ENCODE peak calls at places on chromosomes 4 and X, in five cellular contexts. One of them, this sample, is unnamed.

GRCh38 chr4:104815593-104816156 is 321.0 kb upstream of the CXXC4 start:
- DNase-seq in GM23338: no peak
- DNase-seq in neural crest cell: no peak
- DNase-seq in RPMI8226: no peak
- DNase-seq in hepatic stellate cell: no peak
- DNase-seq in this sample: peak; percentile 70

GRCh38 chr4:80202190-80202711 is 4.9 kb downstream of the PRDM8 start:
- DNase-seq in neural crest cell: peak; percentile 77
- DNase-seq in GM23338: peak; percentile 81
- DNase-seq in hepatic stellate cell: peak; percentile 90
- DNase-seq in RPMI8226: peak; percentile 53
- DNase-seq in this sample: peak; percentile 66

GRCh38 chr4:102007959-102008425 is 217.5 kb downstream of the BANK1 start:
- DNase-seq in GM23338: no peak
- DNase-seq in neural crest cell: no peak
- DNase-seq in RPMI8226: no peak
- DNase-seq in hepatic stellate cell: no peak
- DNase-seq in this sample: no peak

GRCh38 chr4:3291411-3291968 is 1.3 kb upstream of the RGS12 start:
- DNase-seq in neural crest cell: no peak
- DNase-seq in hepatic stellate cell: no peak
- DNase-seq in GM23338: peak; percentile 70
- DNase-seq in RPMI8226: peak; percentile 20
- DNase-seq in this sample: peak; percentile 85

GRCh38 chr4:41660350-41660749 is 88.2 kb downstream of the PHOX2B start:
- DNase-seq in hepatic stellate cell: no peak
- DNase-seq in RPMI8226: no peak
- DNase-seq in GM23338: no peak
- DNase-seq in neural crest cell: no peak
- DNase-seq in this sample: no peak

GRCh38 chr4:7194251-7195137 is 2.2 kb downstream of the SORCS2 start:
- DNase-seq in RPMI8226: peak; percentile 55
- DNase-seq in neural crest cell: no peak
- DNase-seq in hepatic stellate cell: no peak
- DNase-seq in GM23338: no peak
- DNase-seq in this sample: peak; percentile 85

GRCh38 chrX:16586371-16587112 is 63.4 kb upstream of the S100G start:
- DNase-seq in neural crest cell: no peak
- DNase-seq in hepatic stellate cell: no peak
- DNase-seq in RPMI8226: no peak
- DNase-seq in GM23338: peak; percentile 63
- DNase-seq in this sample: no peak

GRCh38 chr4:101696276-101697010 is 94.1 kb upstream of the BANK1 start:
- DNase-seq in RPMI8226: no peak
- DNase-seq in GM23338: no peak
- DNase-seq in hepatic stellate cell: no peak
- DNase-seq in neural crest cell: no peak
- DNase-seq in this sample: no peak

GRCh38 chr4:112895785-112896184 is 153.7 kb upstream of the ANK2 start:
- DNase-seq in RPMI8226: no peak
- DNase-seq in neural crest cell: peak; percentile 16
- DNase-seq in GM23338: peak; percentile 54
- DNase-seq in hepatic stellate cell: no peak
- DNase-seq in this sample: peak; percentile 15

This sample was measured in thyroid gland.